ENCODE peak calls at places on chromosomes 6 and 20, in four cellular contexts. One of them, this sample, is unnamed.

GRCh38 chr20:24027229-24027628 is 38.6 kb upstream of the GGTLC1 start:
- DNase-seq in osteoblast: no peak
- DNase-seq in brain pericyte: no peak
- DNase-seq in NCI-H2081: no peak
- DNase-seq in this sample: no peak

GRCh38 chr6:24125980-24126379 is at the start of gene NRSN1:
- DNase-seq in NCI-H2081: peak
- DNase-seq in brain pericyte: no peak
- DNase-seq in osteoblast: peak
- DNase-seq in this sample: no peak

GRCh38 chr20:47576516-47577033 is 74.9 kb downstream of the NCOA3 start:
- DNase-seq in brain pericyte: peak
- DNase-seq in osteoblast: peak
- DNase-seq in NCI-H2081: peak
- DNase-seq in this sample: peak

GRCh38 chr20:31608256-31608980 is 3.3 kb downstream of the ID1 start:
- DNase-seq in osteoblast: peak
- DNase-seq in brain pericyte: no peak
- DNase-seq in NCI-H2081: peak
- DNase-seq in this sample: peak

GRCh38 chr6:164069352-164070022 is 655.0 kb downstream of the QKI start:
- DNase-seq in NCI-H2081: no peak
- DNase-seq in osteoblast: no peak
- DNase-seq in brain pericyte: no peak
- DNase-seq in this sample: no peak

GRCh38 chr20:52481443-52481842 is 289.9 kb upstream of the ZFP64 start:
- DNase-seq in osteoblast: no peak
- DNase-seq in NCI-H2081: no peak
- DNase-seq in brain pericyte: no peak
- DNase-seq in this sample: no peak

GRCh38 chr6:40695750-40696415 is 108.7 kb upstream of the LRFN2 start:
- DNase-seq in brain pericyte: no peak
- DNase-seq in NCI-H2081: peak
- DNase-seq in osteoblast: no peak
- DNase-seq in this sample: no peak

GRCh38 chr6:130322673-130323268 is 43.0 kb upstream of the TMEM200A start:
- DNase-seq in NCI-H2081: peak
- DNase-seq in osteoblast: peak
- DNase-seq in brain pericyte: no peak
- DNase-seq in this sample: peak

GRCh38 chr6:159080217-159080976 is 35.6 kb upstream of the TAGAP start:
- DNase-seq in NCI-H2081: no peak
- DNase-seq in brain pericyte: no peak
- DNase-seq in osteoblast: no peak
- DNase-seq in this sample: no peak